ENCODE peak calls at places on chromosomes 1 and 21, in six cellular contexts. One of them, this sample, is unnamed.

GRCh38 chr1:153368477-153368876 is 6.9 kb downstream of the S100A12 start:
- DNase-seq in WERI-Rb-1: no peak
- DNase-seq in A549: no peak
- DNase-seq in astrocyte: no peak
- DNase-seq in tibial nerve: no peak
- DNase-seq in epithelial cell of esophagus: no peak
- DNase-seq in this sample: no peak

GRCh38 chr1:153985984-153986761 is at the start of gene RAB13:
- DNase-seq in WERI-Rb-1: peak; percentile 60
- DNase-seq in A549: peak; percentile 94
- DNase-seq in astrocyte: peak; percentile 63
- DNase-seq in tibial nerve: peak; percentile 76
- DNase-seq in epithelial cell of esophagus: peak; percentile 89
- DNase-seq in this sample: peak; percentile 81

GRCh38 chr1:204728456-204728855 is 42.9 kb upstream of the LRRN2 start:
- DNase-seq in WERI-Rb-1: no peak
- DNase-seq in A549: peak; percentile 67
- DNase-seq in astrocyte: no peak
- DNase-seq in tibial nerve: no peak
- DNase-seq in epithelial cell of esophagus: peak; percentile 57
- DNase-seq in this sample: no peak

GRCh38 chr1:88730132-88730675 is 46.1 kb downstream of the PKN2 start:
- DNase-seq in WERI-Rb-1: no peak
- DNase-seq in A549: no peak
- DNase-seq in astrocyte: no peak
- DNase-seq in tibial nerve: no peak
- DNase-seq in epithelial cell of esophagus: no peak
- DNase-seq in this sample: no peak

GRCh38 chr1:203136409-203137042 is 9.0 kb downstream of the ADORA1 start:
- DNase-seq in WERI-Rb-1: peak; percentile 56
- DNase-seq in A549: peak; percentile 65
- DNase-seq in astrocyte: no peak
- DNase-seq in tibial nerve: no peak
- DNase-seq in epithelial cell of esophagus: no peak
- DNase-seq in this sample: no peak

GRCh38 chr1:21752186-21752585 is 30.8 kb downstream of the USP48 start:
- DNase-seq in WERI-Rb-1: no peak
- DNase-seq in A549: no peak
- DNase-seq in astrocyte: peak; percentile 12
- DNase-seq in tibial nerve: no peak
- DNase-seq in epithelial cell of esophagus: no peak
- DNase-seq in this sample: peak; percentile 25

GRCh38 chr21:17461014-17461413 is 51.8 kb upstream of the CXADR start:
- DNase-seq in WERI-Rb-1: no peak
- DNase-seq in A549: peak; percentile 14
- DNase-seq in astrocyte: peak; percentile 93
- DNase-seq in tibial nerve: no peak
- DNase-seq in epithelial cell of esophagus: peak; percentile 72
- DNase-seq in this sample: peak; percentile 93

GRCh38 chr1:81437649-81438048 is 363.1 kb upstream of the ADGRL2 start:
- DNase-seq in WERI-Rb-1: no peak
- DNase-seq in A549: no peak
- DNase-seq in astrocyte: no peak
- DNase-seq in tibial nerve: no peak
- DNase-seq in epithelial cell of esophagus: no peak
- DNase-seq in this sample: no peak

GRCh38 chr1:86067626-86068025 is 88.9 kb downstream of the COL24A1 start:
- DNase-seq in WERI-Rb-1: no peak
- DNase-seq in A549: no peak
- DNase-seq in astrocyte: no peak
- DNase-seq in tibial nerve: no peak
- DNase-seq in epithelial cell of esophagus: no peak
- DNase-seq in this sample: peak; percentile 25

GRCh38 chr1:204335085-204335484 is 24.6 kb downstream of the PLEKHA6 start:
- DNase-seq in WERI-Rb-1: no peak
- DNase-seq in A549: no peak
- DNase-seq in astrocyte: no peak
- DNase-seq in tibial nerve: no peak
- DNase-seq in epithelial cell of esophagus: no peak
- DNase-seq in this sample: peak; percentile 33

GRCh38 chr1:245858683-245859509 is 648.2 kb downstream of the SMYD3 start:
- DNase-seq in WERI-Rb-1: no peak
- DNase-seq in A549: no peak
- DNase-seq in astrocyte: peak; percentile 41
- DNase-seq in tibial nerve: no peak
- DNase-seq in epithelial cell of esophagus: peak; percentile 11
- DNase-seq in this sample: peak; percentile 71

DNA sequence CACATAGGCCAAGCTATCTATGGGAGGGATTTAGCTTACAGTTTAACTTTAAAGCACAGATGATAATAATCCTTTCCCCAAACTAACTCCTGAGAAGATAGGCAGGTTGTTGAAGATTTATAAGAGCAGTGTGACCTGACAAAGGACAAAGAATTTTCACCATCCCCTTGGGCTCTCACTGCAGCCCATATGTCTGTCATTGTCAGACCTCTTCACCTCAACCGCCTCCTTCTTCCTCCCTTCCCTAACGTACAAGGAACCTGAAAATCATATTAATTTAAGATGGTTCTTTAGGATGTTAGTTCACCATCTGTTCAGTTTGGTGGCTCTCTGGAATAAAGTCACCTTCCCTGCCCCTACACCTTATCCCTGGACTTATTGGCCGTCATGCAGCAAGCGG is 5.0 kb downstream of the RNU1-2 start:
- DNase-seq in WERI-Rb-1: peak; percentile 87
- DNase-seq in A549: no peak
- DNase-seq in astrocyte: no peak
- DNase-seq in tibial nerve: no peak
- DNase-seq in epithelial cell of esophagus: peak; percentile 48
- DNase-seq in this sample: peak; percentile 53
- TF ChIP-seq CTCF in WERI-Rb-1: no peak
- TF ChIP-seq CTCF in A549: no peak
- TF ChIP-seq CTCF in astrocyte: no peak
- TF ChIP-seq CTCF in tibial nerve: no peak
- TF ChIP-seq CTCF in epithelial cell of esophagus: peak; percentile 52
- TF ChIP-seq CTCF in this sample: peak; percentile 53

GRCh38 chr1:232322162-232322734 is 307.7 kb downstream of the SIPA1L2 start:
- DNase-seq in WERI-Rb-1: no peak
- DNase-seq in A549: no peak
- DNase-seq in astrocyte: no peak
- DNase-seq in tibial nerve: no peak
- DNase-seq in epithelial cell of esophagus: no peak
- DNase-seq in this sample: no peak
- H3K4me3 ChIP-seq in WERI-Rb-1: no peak overlapping the region
- H3K4me3 ChIP-seq in A549: no peak overlapping the region
- H3K4me3 ChIP-seq in astrocyte: no peak overlapping the region
- H3K4me3 ChIP-seq in tibial nerve: no peak overlapping the region
- H3K4me3 ChIP-seq in epithelial cell of esophagus: no peak overlapping the region
- H3K4me3 ChIP-seq in this sample: no peak overlapping the region

DNA sequence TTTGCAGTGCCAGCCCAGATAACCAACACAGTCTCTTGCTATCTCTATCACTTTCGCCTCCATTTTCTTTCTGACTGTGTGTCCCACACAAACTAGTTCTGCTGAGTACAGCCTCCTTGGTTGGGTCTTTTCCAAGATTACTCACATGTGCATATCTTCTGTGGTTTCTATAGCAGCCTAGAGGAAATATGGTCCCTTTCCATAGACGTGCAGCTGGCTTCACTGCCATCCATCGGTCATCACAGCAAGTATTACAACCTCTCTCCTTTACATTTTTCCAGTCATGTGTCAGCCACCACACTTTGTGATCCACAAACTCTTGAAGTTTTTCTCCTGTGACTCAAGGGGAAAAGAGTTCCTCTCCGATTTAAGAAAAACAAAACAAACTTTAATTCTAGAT is 893.4 kb upstream of the ADGRL4 start:
- DNase-seq in WERI-Rb-1: no peak
- DNase-seq in A549: no peak
- DNase-seq in astrocyte: peak; percentile 99
- DNase-seq in tibial nerve: no peak
- DNase-seq in epithelial cell of esophagus: peak; percentile 81
- DNase-seq in this sample: peak; percentile 91
- TF ChIP-seq CTCF in WERI-Rb-1: no peak
- TF ChIP-seq CTCF in A549: no peak
- TF ChIP-seq CTCF in astrocyte: no peak
- TF ChIP-seq CTCF in tibial nerve: no peak
- TF ChIP-seq CTCF in epithelial cell of esophagus: no peak
- TF ChIP-seq CTCF in this sample: peak; percentile 31

GRCh38 chr1:69572921-69573320 is 5.2 kb downstream of the LRRC7 start:
- DNase-seq in WERI-Rb-1: no peak
- DNase-seq in A549: no peak
- DNase-seq in astrocyte: no peak
- DNase-seq in tibial nerve: no peak
- DNase-seq in epithelial cell of esophagus: peak; percentile 58
- DNase-seq in this sample: no peak

GRCh38 chr1:69569281-69569970 is 1.7 kb downstream of the LRRC7 start:
- DNase-seq in WERI-Rb-1: no peak
- DNase-seq in A549: no peak
- DNase-seq in astrocyte: no peak
- DNase-seq in tibial nerve: no peak
- DNase-seq in epithelial cell of esophagus: peak; percentile 4
- DNase-seq in this sample: no peak

GRCh38 chr1:69568435-69569280 is 936 bp downstream of the LRRC7 start:
- DNase-seq in WERI-Rb-1: no peak
- DNase-seq in A549: no peak
- DNase-seq in astrocyte: no peak
- DNase-seq in tibial nerve: no peak
- DNase-seq in epithelial cell of esophagus: peak; percentile 25
- DNase-seq in this sample: no peak

GRCh38 chr1:69567847-69568434 is at the start of gene LRRC7:
- DNase-seq in WERI-Rb-1: peak; percentile 39
- DNase-seq in A549: no peak
- DNase-seq in astrocyte: no peak
- DNase-seq in tibial nerve: no peak
- DNase-seq in epithelial cell of esophagus: peak; percentile 29
- DNase-seq in this sample: no peak

DNA sequence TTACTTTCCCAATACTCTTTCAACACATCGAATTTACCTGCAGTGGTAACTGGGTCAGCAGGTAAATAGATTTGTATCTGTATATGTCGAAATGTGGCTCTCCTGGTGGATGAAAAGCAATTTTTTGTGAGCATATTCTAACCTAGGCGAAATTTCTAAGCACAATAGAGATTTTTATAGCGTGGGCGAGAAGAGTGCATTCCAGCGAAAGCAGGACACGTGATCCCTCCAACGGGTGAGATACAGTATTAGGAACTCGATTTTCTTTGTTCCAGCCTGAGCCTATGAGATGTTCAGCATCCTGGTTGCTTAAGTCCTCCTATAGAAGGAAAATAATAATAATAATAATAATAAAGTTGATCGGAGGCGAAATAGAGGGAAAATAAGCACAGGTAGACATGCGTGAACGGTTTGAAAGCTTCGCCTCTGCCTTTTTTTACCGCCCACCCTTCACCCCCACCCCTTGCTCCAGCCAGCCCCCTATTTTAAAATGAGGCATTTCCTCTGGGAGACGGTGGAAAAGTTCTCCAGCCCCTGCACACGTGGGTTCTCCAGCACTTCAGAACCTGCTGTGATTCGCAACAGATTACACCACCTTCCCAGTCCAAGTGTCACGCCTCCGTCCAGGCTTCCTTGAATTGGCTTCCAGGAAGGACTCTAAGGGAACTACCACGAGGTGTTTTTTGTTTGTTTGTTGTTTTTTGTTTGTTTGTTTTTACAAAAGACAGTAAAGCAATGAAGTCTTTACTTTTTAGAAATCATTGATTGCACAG is 2.4 kb downstream of the LRRC7 start:
- DNase-seq in WERI-Rb-1: no peak
- DNase-seq in A549: no peak
- DNase-seq in astrocyte: peak; percentile 29
- DNase-seq in tibial nerve: no peak
- DNase-seq in epithelial cell of esophagus: peak; percentile 19
- DNase-seq in this sample: peak; percentile 24
- H3K4me3 ChIP-seq in WERI-Rb-1: no peak overlapping the region
- H3K4me3 ChIP-seq in A549: no peak overlapping the region
- H3K4me3 ChIP-seq in astrocyte: peak overlapping the region; percentile 55
- H3K4me3 ChIP-seq in tibial nerve: peak overlapping the region; percentile 47
- H3K4me3 ChIP-seq in epithelial cell of esophagus: no peak overlapping the region
- H3K4me3 ChIP-seq in this sample: no peak overlapping the region

GRCh38 chr1:38507563-38507962 is 352.0 kb downstream of the RRAGC start:
- DNase-seq in WERI-Rb-1: no peak
- DNase-seq in A549: no peak
- DNase-seq in astrocyte: no peak
- DNase-seq in tibial nerve: no peak
- DNase-seq in epithelial cell of esophagus: no peak
- DNase-seq in this sample: no peak

GRCh38 chr1:38500352-38500751 is 359.2 kb downstream of the RRAGC start:
- DNase-seq in WERI-Rb-1: peak; percentile 19
- DNase-seq in A549: peak; percentile 11
- DNase-seq in astrocyte: no peak
- DNase-seq in tibial nerve: no peak
- DNase-seq in epithelial cell of esophagus: peak; percentile 8
- DNase-seq in this sample: peak; percentile 31

GRCh38 chr1:38505950-38506349 is 353.6 kb downstream of the RRAGC start:
- DNase-seq in WERI-Rb-1: no peak
- DNase-seq in A549: no peak
- DNase-seq in astrocyte: no peak
- DNase-seq in tibial nerve: no peak
- DNase-seq in epithelial cell of esophagus: no peak
- DNase-seq in this sample: no peak

GRCh38 chr1:38500891-38501290 is 358.7 kb downstream of the RRAGC start:
- DNase-seq in WERI-Rb-1: no peak
- DNase-seq in A549: no peak
- DNase-seq in astrocyte: no peak
- DNase-seq in tibial nerve: no peak
- DNase-seq in epithelial cell of esophagus: no peak
- DNase-seq in this sample: no peak

GRCh38 chr1:38502772-38503171 is 356.8 kb downstream of the RRAGC start:
- DNase-seq in WERI-Rb-1: peak; percentile 56
- DNase-seq in A549: no peak
- DNase-seq in astrocyte: no peak
- DNase-seq in tibial nerve: no peak
- DNase-seq in epithelial cell of esophagus: no peak
- DNase-seq in this sample: peak; percentile 36
- TF ChIP-seq CTCF in WERI-Rb-1: peak; percentile 50
- TF ChIP-seq CTCF in A549: no peak
- TF ChIP-seq CTCF in astrocyte: peak; percentile 15
- TF ChIP-seq CTCF in tibial nerve: no peak
- TF ChIP-seq CTCF in epithelial cell of esophagus: no peak
- TF ChIP-seq CTCF in this sample: peak; percentile 44

DNA sequence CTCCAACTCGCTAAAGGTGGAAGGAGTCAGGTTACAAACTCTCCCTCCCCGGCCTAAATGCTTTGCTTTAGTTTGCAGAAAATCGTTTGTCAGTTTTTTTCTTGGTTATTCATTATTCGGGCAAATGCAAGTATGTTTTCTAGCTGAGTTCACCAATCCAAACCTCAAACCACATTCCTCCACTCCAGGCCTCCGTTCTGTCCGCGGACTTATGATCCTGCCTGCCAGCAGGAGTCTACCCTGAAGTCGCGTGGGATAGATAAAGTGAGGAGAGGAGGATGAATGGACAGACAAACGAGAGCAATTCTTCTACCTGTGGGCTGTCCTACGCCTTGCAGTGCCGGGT is 1.3 kb downstream of the ADAMTS1 start:
- DNase-seq in WERI-Rb-1: no peak
- DNase-seq in A549: no peak
- DNase-seq in astrocyte: peak; percentile 85
- DNase-seq in tibial nerve: no peak
- DNase-seq in epithelial cell of esophagus: peak; percentile 54
- DNase-seq in this sample: peak; percentile 94
- H3K4me3 ChIP-seq in WERI-Rb-1: no peak overlapping the region
- H3K4me3 ChIP-seq in A549: peak overlapping the region; percentile 42
- H3K4me3 ChIP-seq in astrocyte: peak overlapping the region; percentile 86
- H3K4me3 ChIP-seq in tibial nerve: peak overlapping the region; percentile 81
- H3K4me3 ChIP-seq in epithelial cell of esophagus: peak overlapping the region; percentile 62
- H3K4me3 ChIP-seq in this sample: peak overlapping the region; percentile 72